ENCODE peak calls at places on chromosomes 16 and 17, in five cellular contexts. P is GF-D8, Y is dermis blood vessel endothelial cell, V is NCI-H1092, W is neural crest cell. S is an unnamed sample.

GRCh38 chr16:89274561-89275283 is 57.2 kb downstream of the ZNF778 start:
- DNase-seq in P (no peak), Y (no peak), V (no peak), W (no peak), S (no peak)

GRCh38 chr17:51815097-51815496 is 343.4 kb downstream of the CA10 start:
- DNase-seq in P (no peak), Y (no peak), V (no peak), W (no peak), S (no peak)

GRCh38 chr17:68963958-68964357 is 8.8 kb upstream of the ABCA8 start:
- DNase-seq in P (no peak), Y (no peak), V (no peak), W (no peak), S (no peak)

GRCh38 chr16:66652661-66653060 is 43.9 kb downstream of the CMTM4 start:
- DNase-seq in P (no peak), Y (no peak), V (no peak), W (no peak), S (no peak)

GRCh38 chr17:53353919-53354351 is 468.8 kb upstream of the KIF2B start:
- DNase-seq in P (no peak), Y (no peak), V (peak; percentile 32), W (no peak), S (peak; percentile 17)

GRCh38 chr17:35790826-35791225 is 4.6 kb downstream of the MMP28 start:
- DNase-seq in P (no peak), Y (no peak), V (no peak), W (no peak), S (no peak)

GRCh38 chr16:68179196-68179795 is 56.6 kb downstream of the ESRP2 start:
- DNase-seq in P (no peak), Y (no peak), V (no peak), W (no peak), S (no peak)

GRCh38 chr16:65410801-65411200 is 288.9 kb upstream of the CDH11 start:
- DNase-seq in P (no peak), Y (no peak), V (no peak), W (no peak), S (no peak)

GRCh38 chr17:35748323-35748960 is 4.6 kb downstream of the GAS2L2 start:
- DNase-seq in P (no peak), Y (peak; percentile 41), V (no peak), W (no peak), S (peak; percentile 24)

GRCh38 chr17:47170710-47171109 is 18.4 kb downstream of the CDC27 start:
- DNase-seq in P (no peak), Y (no peak), V (no peak), W (no peak), S (no peak)

GRCh38 chr17:1007310-1008007 is 10.5 kb downstream of the TIMM22 start:
- DNase-seq in P (no peak), Y (no peak), V (no peak), W (no peak), S (no peak)

GRCh38 chr16:86516618-86517003 is 6.3 kb downstream of the FOXF1 start:
- DNase-seq in P (no peak), Y (peak; percentile 33), V (no peak), W (no peak), S (peak; percentile 14)

GRCh38 chr16:1906052-1906845 is 12.0 kb downstream of the HS3ST6 start:
- DNase-seq in P (no peak), Y (no peak), V (no peak), W (no peak), S (no peak)

GRCh38 chr17:19288453-19288852 is 51.3 kb downstream of the EPN2 start:
- DNase-seq in P (no peak), Y (no peak), V (no peak), W (no peak), S (no peak)

GRCh38 chr16:86324320-86324719 is 186.0 kb upstream of the FOXF1 start:
- DNase-seq in P (no peak), Y (no peak), V (no peak), W (no peak), S (no peak)

GRCh38 chr16:102060-102855 is 24.2 kb downstream of the MPG start:
- DNase-seq in P (no peak), Y (peak; percentile 52), V (no peak), W (no peak), S (peak; percentile 78)